ENCODE peak calls at places on chromosome 19, in six cellular contexts. W is H9, M is neural progenitor cell, X is IMR-90, Y is hepatocyte, C is PC-3. N is an unnamed sample.

GRCh38 chr19:56637976-56638555 is 4.9 kb upstream of the SMIM17 start:
- DNase-seq in W (peak; percentile 69), X (peak; percentile 65), M (peak; percentile 95), Y (peak; percentile 70), C (peak; percentile 76), N (peak; percentile 41)

GRCh38 chr19:5694952-5695648 is 5.0 kb downstream of the RPL36 start:
- DNase-seq in Y (peak; percentile 3), X (no peak), W (peak; percentile 31), M (no peak), C (no peak), N (no peak)

GRCh38 chr19:33434090-33434885 is 60.8 kb downstream of the CEBPG start:
- DNase-seq in M (no peak), W (no peak), X (no peak), Y (no peak), C (no peak), N (no peak)

GRCh38 chr19:31391518-31391917 is 42.3 kb upstream of the TSHZ3 start:
- DNase-seq in Y (no peak), C (no peak), M (no peak), X (no peak), W (no peak), N (no peak)

GRCh38 chr19:29017788-29018187 is 195.2 kb downstream of the UQCRFS1 start:
- DNase-seq in C (no peak), M (no peak), Y (no peak), W (no peak), X (no peak), N (no peak)

GRCh38 chr19:35633727-35634440 is 5.0 kb downstream of the RBM42 start:
- DNase-seq in C (no peak), M (no peak), W (no peak), X (no peak), Y (no peak), N (no peak)

GRCh38 chr19:7528192-7528519 is 5.7 kb downstream of the MCOLN1 start:
- DNase-seq in W (no peak), C (no peak), X (no peak), Y (no peak), M (no peak), N (no peak)

GRCh38 chr19:50315773-50316448 is 13.3 kb downstream of the KCNC3 start:
- DNase-seq in C (no peak), X (no peak), W (peak; percentile 84), M (peak; percentile 83), Y (no peak), N (no peak)

GRCh38 chr19:49573009-49573408 is 7.3 kb downstream of the NOSIP start:
- DNase-seq in W (no peak), M (no peak), X (no peak), Y (no peak), C (no peak), N (no peak)

GRCh38 chr19:3557461-3558248 is at the start of gene MFSD12:
- DNase-seq in M (peak; percentile 98), Y (peak; percentile 98), X (peak; percentile 92), W (peak; percentile 90), C (peak; percentile 89), N (peak; percentile 95)

GRCh38 chr19:36604656-36605100 is 435 bp upstream of the ZNF382 start:
- DNase-seq in X (peak; percentile 40), C (peak; percentile 38), Y (peak; percentile 77), W (peak; percentile 27), M (peak; percentile 54), N (no peak)

GRCh38 chr19:8610041-8610927 is at the start of gene ADAMTS10:
- DNase-seq in M (peak; percentile 74), Y (peak; percentile 71), C (no peak), X (peak; percentile 43), W (peak; percentile 48), N (no peak)

GRCh38 chr19:3783660-3784584 is 2.3 kb downstream of the MATK start:
- DNase-seq in C (peak; percentile 8), M (peak; percentile 60), W (peak; percentile 87), X (no peak), Y (no peak), N (no peak)

GRCh38 chr19:6832412-6832811 is 55.0 kb upstream of the ADGRE1 start:
- DNase-seq in Y (no peak), C (no peak), M (no peak), W (no peak), X (no peak), N (no peak)

GRCh38 chr19:49506575-49507105 is 5.8 kb upstream of the FCGRT start:
- DNase-seq in C (peak; percentile 83), M (peak; percentile 79), W (peak; percentile 90), X (no peak), Y (peak; percentile 79), N (peak; percentile 78)

GRCh38 chr19:31282346-31282745 is 66.9 kb downstream of the TSHZ3 start:
- DNase-seq in M (no peak), C (no peak), Y (no peak), W (no peak), X (no peak), N (no peak)

GRCh38 chr19:6528544-6529121 is 2.2 kb upstream of the TNFSF9 start:
- DNase-seq in M (no peak), C (no peak), X (no peak), Y (no peak), W (no peak), N (peak; percentile 82)

GRCh38 chr19:49244256-49244655 is 80.7 kb downstream of the SLC6A16 start:
- DNase-seq in X (no peak), C (no peak), M (no peak), W (no peak), Y (no peak), N (no peak)

GRCh38 chr19:37303591-37304171 is 67.2 kb upstream of the ZNF527 start:
- DNase-seq in M (peak; percentile 13), C (no peak), X (no peak), Y (no peak), W (no peak), N (no peak)

GRCh38 chr19:4456566-4456842 is 1.1 kb downstream of the UBXN6 start:
- DNase-seq in M (peak; percentile 53), Y (peak; percentile 86), X (peak; percentile 75), W (peak; percentile 51), C (peak; percentile 34), N (no peak)

GRCh38 chr19:7257148-7258041 is 36.8 kb downstream of the INSR start:
- DNase-seq in W (no peak), C (peak; percentile 65), X (peak; percentile 67), Y (peak; percentile 93), M (no peak), N (no peak)

GRCh38 chr19:2556221-2557092 is 80.5 kb downstream of the GADD45B start:
- DNase-seq in C (no peak), W (no peak), X (no peak), M (no peak), Y (no peak), N (no peak)
- H2AFZ ChIP-seq in C (no peak overlapping the region), W (no peak overlapping the region), X (peak overlapping the region; percentile 67), M (no peak overlapping the region), Y (no peak overlapping the region), N (no peak overlapping the region)

GRCh38 chr19:47095707-47096704 is 17.6 kb downstream of the ZC3H4 start:
- DNase-seq in X (no peak), C (peak; percentile 94), W (no peak), Y (peak; percentile 92), M (no peak), N (no peak)

GRCh38 chr19:47098608-47099007 is 15.0 kb downstream of the ZC3H4 start:
- DNase-seq in X (no peak), W (no peak), C (no peak), Y (no peak), M (no peak), N (no peak)

GRCh38 chr19:47099576-47100050 is 14.0 kb downstream of the ZC3H4 start:
- DNase-seq in Y (no peak), C (no peak), W (no peak), X (no peak), M (peak; percentile 65), N (no peak)

GRCh38 chr19:47096721-47097120 is 16.9 kb downstream of the ZC3H4 start:
- DNase-seq in W (no peak), X (no peak), Y (no peak), C (no peak), M (no peak), N (no peak)

DNA sequence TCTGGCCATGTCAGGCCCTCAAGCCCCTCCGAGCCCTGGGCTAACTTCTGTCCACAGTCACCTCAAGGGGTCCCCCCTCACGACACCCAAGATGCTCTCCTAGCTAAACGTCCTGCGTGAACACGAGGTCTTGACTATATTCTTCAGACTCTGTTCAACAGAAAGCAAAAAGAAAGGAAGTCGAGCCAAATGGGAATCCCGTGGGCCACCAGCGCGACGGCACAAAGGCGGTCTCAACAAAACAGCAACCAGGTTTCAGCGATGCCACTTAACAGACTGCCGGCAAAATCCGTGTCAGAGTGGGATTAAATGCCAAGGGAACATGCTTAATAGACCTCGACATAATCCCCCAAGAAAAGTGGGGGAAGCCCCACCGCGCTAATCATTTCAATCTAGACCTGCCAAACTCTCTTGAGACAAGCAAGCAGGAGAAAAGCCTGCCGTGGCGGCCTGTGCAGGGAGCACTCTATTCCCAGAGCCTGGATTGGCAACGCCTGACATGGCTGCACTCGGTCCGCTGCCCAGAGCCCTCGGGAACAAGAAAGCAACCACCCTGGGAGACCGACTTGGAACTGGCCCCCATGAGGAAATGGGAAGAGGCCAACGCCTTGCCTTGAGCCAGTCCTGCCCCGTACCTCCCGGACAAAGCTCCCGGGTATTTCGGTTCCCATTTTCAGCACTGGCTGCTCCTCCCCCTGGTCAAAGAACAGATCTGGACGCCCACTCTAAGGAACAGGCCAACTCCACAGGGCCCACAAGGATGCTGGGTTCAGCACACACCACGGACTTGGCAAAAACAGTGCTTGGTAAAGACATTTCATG is 16.0 kb downstream of the ZC3H4 start:
- DNase-seq in Y (no peak), C (no peak), W (no peak), X (no peak), M (no peak), N (no peak)
- H3K4me1 ChIP-seq in Y (peaks cover 67% of the 10 kb centered on the region), C (peaks cover 28% of the 10 kb centered on the region), W (peaks cover 2% of the 10 kb centered on the region), X (peaks cover 7% of the 10 kb centered on the region), M (peaks cover 40% of the 10 kb centered on the region), N (no peaks in the 10 kb centered on the region)

GRCh38 chr19:40277356-40277755 is 7.8 kb downstream of the AKT2 start:
- DNase-seq in M (no peak), C (no peak), Y (peak; percentile 3), W (no peak), X (no peak), N (no peak)

GRCh38 chr19:40279761-40280607 is 5.2 kb downstream of the AKT2 start:
- DNase-seq in M (no peak), W (no peak), C (no peak), X (no peak), Y (peak; percentile 4), N (peak; percentile 37)

GRCh38 chr19:40280608-40281221 is 4.4 kb downstream of the AKT2 start:
- DNase-seq in W (peak; percentile 61), Y (peak; percentile 56), C (no peak), M (no peak), X (no peak), N (peak; percentile 36)

GRCh38 chr19:40278361-40279045 is 6.6 kb downstream of the AKT2 start:
- DNase-seq in C (no peak), Y (no peak), W (no peak), M (no peak), X (no peak), N (no peak)

DNA sequence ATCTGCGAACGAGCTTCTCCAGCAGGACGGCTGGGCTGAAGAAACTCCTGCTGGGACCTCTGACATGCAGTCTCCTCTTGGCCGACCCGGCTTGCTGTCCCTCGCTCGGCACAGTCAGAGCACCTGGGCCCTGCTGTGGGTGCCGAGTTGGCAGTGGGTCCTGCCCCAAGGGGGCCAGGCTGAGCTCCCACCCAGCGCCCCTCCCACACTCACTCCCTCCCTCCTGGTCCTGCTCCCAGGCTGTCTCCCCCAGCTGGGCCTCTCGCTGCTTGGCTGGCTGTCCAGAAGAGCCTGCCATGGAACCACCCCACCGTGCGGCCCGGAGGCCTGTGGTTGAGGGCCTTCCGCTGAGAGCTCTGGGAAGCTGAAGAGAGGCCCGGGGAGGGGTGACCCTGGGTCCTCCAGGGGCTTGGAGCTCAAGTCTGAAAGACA is 6.0 kb downstream of the AKT2 start:
- DNase-seq in M (no peak), C (no peak), Y (peak; percentile 64), X (peak; percentile 38), W (no peak), N (no peak)
- H2AFZ ChIP-seq in M (no peak overlapping the region), C (no peak overlapping the region), Y (no peak overlapping the region), X (no peak overlapping the region), W (no peak overlapping the region), N (no peak overlapping the region)

GRCh38 chr19:54631489-54631888 is 1.2 kb downstream of the LILRB1 start:
- DNase-seq in X (no peak), Y (no peak), M (no peak), W (no peak), C (no peak), N (no peak)
- H3K4me1 ChIP-seq in X (no peaks in the 10 kb centered on the region), Y (no peaks in the 10 kb centered on the region), M (no peaks in the 10 kb centered on the region), W (no peaks in the 10 kb centered on the region), C (no peaks in the 10 kb centered on the region), N (no peaks in the 10 kb centered on the region)

N was measured in OCI-LY7.